ENCODE peak calls at places on chromosome 7, in nine cellular contexts. One of them, this sample, is unnamed.

GRCh38 chr7:55374213-55374612 is 9.1 kb downstream of the LANCL2 start:
- DNase-seq in H9: no peak
- DNase-seq in lung: no peak
- DNase-seq in CD8-positive, alpha-beta T cell: no peak
- DNase-seq in fibroblast of lung: no peak
- DNase-seq in right lobe of liver: no peak
- DNase-seq in transverse colon: no peak
- DNase-seq in cardiac muscle cell: no peak
- DNase-seq in tibial artery: no peak
- DNase-seq in this sample: no peak

GRCh38 chr7:139242741-139243281 is 11.8 kb downstream of the UBN2 start:
- DNase-seq in transverse colon: no peak
- DNase-seq in H9: no peak
- DNase-seq in CD8-positive, alpha-beta T cell: no peak
- DNase-seq in right lobe of liver: no peak
- DNase-seq in cardiac muscle cell: peak
- DNase-seq in tibial artery: no peak
- DNase-seq in fibroblast of lung: peak
- DNase-seq in lung: no peak
- DNase-seq in this sample: peak

GRCh38 chr7:51340029-51340838 is 23.6 kb upstream of the COBL start:
- DNase-seq in cardiac muscle cell: no peak
- DNase-seq in CD8-positive, alpha-beta T cell: no peak
- DNase-seq in H9: peak
- DNase-seq in transverse colon: no peak
- DNase-seq in lung: peak
- DNase-seq in fibroblast of lung: no peak
- DNase-seq in right lobe of liver: no peak
- DNase-seq in tibial artery: no peak
- DNase-seq in this sample: peak

GRCh38 chr7:152894295-152895170 is 135.0 kb downstream of the ACTR3B start:
- DNase-seq in H9: peak
- DNase-seq in right lobe of liver: no peak
- DNase-seq in lung: no peak
- DNase-seq in CD8-positive, alpha-beta T cell: no peak
- DNase-seq in tibial artery: no peak
- DNase-seq in transverse colon: no peak
- DNase-seq in fibroblast of lung: no peak
- DNase-seq in cardiac muscle cell: peak
- DNase-seq in this sample: no peak

GRCh38 chr7:116674508-116675173 is 2.6 kb downstream of the MET start:
- DNase-seq in tibial artery: no peak
- DNase-seq in H9: no peak
- DNase-seq in right lobe of liver: no peak
- DNase-seq in transverse colon: no peak
- DNase-seq in cardiac muscle cell: no peak
- DNase-seq in fibroblast of lung: no peak
- DNase-seq in CD8-positive, alpha-beta T cell: no peak
- DNase-seq in lung: no peak
- DNase-seq in this sample: no peak

GRCh38 chr7:49580000-49580399 is 193.4 kb upstream of the VWC2 start:
- DNase-seq in cardiac muscle cell: no peak
- DNase-seq in tibial artery: no peak
- DNase-seq in fibroblast of lung: no peak
- DNase-seq in H9: peak
- DNase-seq in lung: no peak
- DNase-seq in right lobe of liver: no peak
- DNase-seq in transverse colon: no peak
- DNase-seq in CD8-positive, alpha-beta T cell: no peak
- DNase-seq in this sample: no peak

GRCh38 chr7:69961396-69961795 is 363.1 kb downstream of the AUTS2 start:
- DNase-seq in lung: no peak
- DNase-seq in transverse colon: no peak
- DNase-seq in CD8-positive, alpha-beta T cell: no peak
- DNase-seq in tibial artery: no peak
- DNase-seq in fibroblast of lung: peak
- DNase-seq in cardiac muscle cell: no peak
- DNase-seq in right lobe of liver: no peak
- DNase-seq in H9: no peak
- DNase-seq in this sample: no peak

GRCh38 chr7:86733783-86734182 is 90.1 kb downstream of the GRM3 start:
- DNase-seq in fibroblast of lung: no peak
- DNase-seq in tibial artery: no peak
- DNase-seq in transverse colon: no peak
- DNase-seq in H9: no peak
- DNase-seq in right lobe of liver: no peak
- DNase-seq in cardiac muscle cell: peak
- DNase-seq in CD8-positive, alpha-beta T cell: no peak
- DNase-seq in lung: no peak
- DNase-seq in this sample: no peak

GRCh38 chr7:16918288-16918895 is 36.6 kb upstream of the AGR3 start:
- DNase-seq in tibial artery: no peak
- DNase-seq in H9: no peak
- DNase-seq in transverse colon: no peak
- DNase-seq in cardiac muscle cell: peak
- DNase-seq in right lobe of liver: no peak
- DNase-seq in fibroblast of lung: peak
- DNase-seq in lung: no peak
- DNase-seq in CD8-positive, alpha-beta T cell: peak
- DNase-seq in this sample: no peak

GRCh38 chr7:7017707-7018265 is 164.6 kb upstream of the C1GALT1 start:
- DNase-seq in right lobe of liver: no peak
- DNase-seq in tibial artery: no peak
- DNase-seq in cardiac muscle cell: no peak
- DNase-seq in fibroblast of lung: no peak
- DNase-seq in transverse colon: no peak
- DNase-seq in H9: no peak
- DNase-seq in lung: no peak
- DNase-seq in CD8-positive, alpha-beta T cell: no peak
- DNase-seq in this sample: no peak

GRCh38 chr7:128170461-128170860 is 70.6 kb upstream of the LEP start:
- DNase-seq in CD8-positive, alpha-beta T cell: no peak
- DNase-seq in right lobe of liver: no peak
- DNase-seq in cardiac muscle cell: no peak
- DNase-seq in fibroblast of lung: no peak
- DNase-seq in lung: no peak
- DNase-seq in tibial artery: no peak
- DNase-seq in transverse colon: no peak
- DNase-seq in H9: no peak
- DNase-seq in this sample: no peak

GRCh38 chr7:134992626-134993179 is 6.4 kb downstream of the AGBL3 start:
- DNase-seq in CD8-positive, alpha-beta T cell: peak
- DNase-seq in right lobe of liver: no peak
- DNase-seq in H9: no peak
- DNase-seq in transverse colon: no peak
- DNase-seq in cardiac muscle cell: peak
- DNase-seq in tibial artery: no peak
- DNase-seq in fibroblast of lung: peak
- DNase-seq in lung: no peak
- DNase-seq in this sample: no peak

GRCh38 chr7:134995239-134996096 is 9.2 kb downstream of the AGBL3 start:
- DNase-seq in lung: no peak
- DNase-seq in right lobe of liver: no peak
- DNase-seq in cardiac muscle cell: no peak
- DNase-seq in tibial artery: no peak
- DNase-seq in transverse colon: no peak
- DNase-seq in CD8-positive, alpha-beta T cell: peak
- DNase-seq in H9: no peak
- DNase-seq in fibroblast of lung: no peak
- DNase-seq in this sample: no peak

GRCh38 chr7:134988161-134988560 is 1.9 kb downstream of the AGBL3 start:
- DNase-seq in CD8-positive, alpha-beta T cell: no peak
- DNase-seq in H9: no peak
- DNase-seq in lung: no peak
- DNase-seq in right lobe of liver: no peak
- DNase-seq in tibial artery: no peak
- DNase-seq in transverse colon: no peak
- DNase-seq in cardiac muscle cell: no peak
- DNase-seq in fibroblast of lung: no peak
- DNase-seq in this sample: no peak

GRCh38 chr7:134993877-134994456 is 7.7 kb downstream of the AGBL3 start:
- DNase-seq in right lobe of liver: no peak
- DNase-seq in fibroblast of lung: no peak
- DNase-seq in tibial artery: no peak
- DNase-seq in transverse colon: no peak
- DNase-seq in CD8-positive, alpha-beta T cell: no peak
- DNase-seq in cardiac muscle cell: no peak
- DNase-seq in lung: no peak
- DNase-seq in H9: no peak
- DNase-seq in this sample: no peak

DNA sequence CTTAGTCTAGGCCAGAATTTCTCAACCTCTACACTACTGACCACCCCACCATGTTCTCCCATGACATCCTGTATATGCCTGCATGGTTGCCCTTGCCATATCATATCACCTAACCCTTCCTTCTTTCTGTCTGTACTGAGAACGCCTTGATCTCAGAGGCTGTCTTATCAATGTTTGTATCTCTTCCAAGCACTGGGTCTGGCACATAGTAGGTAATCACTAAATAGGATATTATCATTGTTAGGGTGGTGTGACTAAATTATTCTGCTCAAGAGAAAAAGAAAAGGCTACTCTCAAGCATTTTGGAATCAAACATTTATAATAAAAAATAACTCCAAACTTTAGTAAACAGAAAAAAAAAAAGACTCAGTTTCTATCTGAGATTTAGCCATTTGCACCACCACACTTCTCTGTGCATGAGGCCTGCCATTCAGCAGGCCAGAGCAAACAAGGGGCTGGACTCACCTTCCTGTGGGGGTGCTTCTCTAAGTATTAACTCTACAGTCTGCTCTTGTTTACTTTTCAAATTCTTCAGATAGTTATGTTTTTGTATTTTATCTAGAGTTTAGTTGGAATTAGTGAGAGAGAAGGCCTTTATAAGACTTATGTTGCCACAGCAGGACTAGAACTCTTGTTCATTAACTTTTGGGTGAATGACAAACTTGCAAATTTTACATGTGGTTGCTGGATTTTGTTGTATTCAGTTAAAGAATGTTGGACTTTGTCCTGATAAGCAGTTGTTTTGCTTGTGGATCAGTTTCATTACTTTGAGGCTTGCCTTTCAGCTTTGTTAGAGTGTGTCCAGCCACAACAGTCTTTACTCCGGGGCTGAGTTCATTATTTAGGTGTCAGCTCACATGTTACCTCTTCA is 5.4 kb downstream of the AGBL3 start:
- DNase-seq in right lobe of liver: no peak
- DNase-seq in tibial artery: no peak
- DNase-seq in H9: no peak
- DNase-seq in lung: no peak
- DNase-seq in CD8-positive, alpha-beta T cell: no peak
- DNase-seq in cardiac muscle cell: peak
- DNase-seq in fibroblast of lung: no peak
- DNase-seq in transverse colon: no peak
- DNase-seq in this sample: no peak
- H3K27ac ChIP-seq in right lobe of liver: peak
- H3K27ac ChIP-seq in tibial artery: peak
- H3K27ac ChIP-seq in H9: no peak
- H3K27ac ChIP-seq in lung: no peak
- H3K27ac ChIP-seq in CD8-positive, alpha-beta T cell: peak
- H3K27ac ChIP-seq in cardiac muscle cell: no peak
- H3K27ac ChIP-seq in fibroblast of lung: no peak
- H3K27ac ChIP-seq in transverse colon: peak
- H3K27ac ChIP-seq in this sample: no peak

GRCh38 chr7:157729566-157729965 is 392.8 kb downstream of the DNAJB6 start:
- DNase-seq in cardiac muscle cell: no peak
- DNase-seq in lung: no peak
- DNase-seq in transverse colon: no peak
- DNase-seq in right lobe of liver: no peak
- DNase-seq in fibroblast of lung: no peak
- DNase-seq in CD8-positive, alpha-beta T cell: no peak
- DNase-seq in tibial artery: no peak
- DNase-seq in H9: no peak
- DNase-seq in this sample: no peak
- TF ChIP-seq CTCF in cardiac muscle cell: no peak
- TF ChIP-seq CTCF in lung: no peak
- TF ChIP-seq CTCF in transverse colon: no peak
- TF ChIP-seq CTCF in right lobe of liver: no peak
- TF ChIP-seq CTCF in fibroblast of lung: no peak
- TF ChIP-seq CTCF in CD8-positive, alpha-beta T cell: no peak
- TF ChIP-seq CTCF in tibial artery: no peak
- TF ChIP-seq CTCF in H9: no peak
- TF ChIP-seq CTCF in this sample: no peak

DNA sequence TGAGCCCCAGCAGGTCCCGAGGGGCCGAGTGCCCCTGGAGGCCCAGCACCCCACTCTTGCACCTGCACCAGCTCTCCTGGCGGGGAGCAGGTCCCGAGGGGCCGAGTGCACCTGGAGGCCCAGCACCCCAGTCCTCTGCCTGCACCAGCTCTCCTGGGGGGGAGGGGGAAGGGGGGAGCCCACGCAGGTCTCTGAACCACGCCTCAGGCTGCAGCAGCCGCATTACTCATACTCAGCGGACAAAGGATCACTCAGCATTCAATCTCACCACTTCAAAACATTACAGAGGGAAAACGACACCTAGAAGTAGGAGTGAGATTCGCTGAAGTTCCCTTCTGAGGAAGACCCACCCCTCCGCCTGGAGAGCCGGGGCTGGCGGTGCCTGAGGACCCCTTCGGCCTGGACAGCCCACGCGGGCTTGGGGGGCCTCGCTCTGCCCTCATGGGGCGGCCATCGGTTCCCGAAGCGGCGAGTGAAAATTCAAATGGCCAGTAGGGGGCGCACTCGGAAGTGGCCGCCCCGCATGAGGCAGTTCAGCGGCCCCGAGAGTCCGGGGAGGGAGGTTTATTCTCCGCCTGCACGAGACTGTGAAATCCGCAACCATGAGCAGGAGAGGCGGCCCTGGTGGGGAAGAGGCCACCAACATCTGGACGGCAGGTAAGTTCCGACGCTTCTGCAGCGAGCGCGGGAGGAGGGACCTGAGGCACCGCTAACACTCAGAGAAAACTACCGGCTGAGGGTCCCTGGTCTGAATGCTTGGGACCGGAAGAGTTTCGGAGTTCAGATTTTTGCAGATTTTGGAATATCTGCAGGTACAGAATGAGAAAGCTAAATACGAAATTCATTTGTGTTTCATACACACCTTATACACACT is 1.1 kb upstream of the GPER1 start:
- DNase-seq in transverse colon: peak
- DNase-seq in H9: peak
- DNase-seq in fibroblast of lung: peak
- DNase-seq in cardiac muscle cell: peak
- DNase-seq in tibial artery: peak
- DNase-seq in CD8-positive, alpha-beta T cell: peak
- DNase-seq in lung: peak
- DNase-seq in right lobe of liver: peak
- DNase-seq in this sample: peak
- H3K27ac ChIP-seq in transverse colon: peak
- H3K27ac ChIP-seq in H9: no peak
- H3K27ac ChIP-seq in fibroblast of lung: peak
- H3K27ac ChIP-seq in cardiac muscle cell: no peak
- H3K27ac ChIP-seq in tibial artery: peak
- H3K27ac ChIP-seq in CD8-positive, alpha-beta T cell: no peak
- H3K27ac ChIP-seq in lung: peak
- H3K27ac ChIP-seq in right lobe of liver: no peak
- H3K27ac ChIP-seq in this sample: peak

DNA sequence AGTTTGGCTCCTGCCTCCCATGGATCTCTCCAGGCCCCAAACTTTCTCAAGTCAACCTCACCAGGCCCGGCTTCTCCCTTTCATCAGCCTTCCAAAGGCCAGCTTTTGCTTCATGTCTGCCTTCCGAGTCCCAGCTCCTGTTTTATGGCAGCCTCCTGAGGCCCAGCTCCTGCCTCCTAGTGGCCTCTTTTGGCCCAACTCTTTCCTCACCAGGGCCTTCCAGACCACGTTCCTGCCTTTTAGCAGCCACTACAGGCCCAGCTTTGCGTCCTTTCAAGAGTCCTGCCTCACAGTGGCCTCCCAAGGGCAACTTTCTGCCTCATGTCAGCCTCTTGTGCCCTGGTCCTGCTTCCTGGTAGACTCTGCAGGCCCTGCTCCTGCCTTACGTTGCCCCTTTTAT is 15.3 kb upstream of the TMEM248 start:
- DNase-seq in H9: peak
- DNase-seq in lung: no peak
- DNase-seq in fibroblast of lung: no peak
- DNase-seq in transverse colon: no peak
- DNase-seq in cardiac muscle cell: no peak
- DNase-seq in CD8-positive, alpha-beta T cell: no peak
- DNase-seq in right lobe of liver: no peak
- DNase-seq in tibial artery: no peak
- DNase-seq in this sample: no peak
- TF ChIP-seq CTCF in H9: peak
- TF ChIP-seq CTCF in lung: no peak
- TF ChIP-seq CTCF in fibroblast of lung: peak
- TF ChIP-seq CTCF in transverse colon: no peak
- TF ChIP-seq CTCF in cardiac muscle cell: peak
- TF ChIP-seq CTCF in CD8-positive, alpha-beta T cell: no peak
- TF ChIP-seq CTCF in right lobe of liver: no peak
- TF ChIP-seq CTCF in tibial artery: no peak
- TF ChIP-seq CTCF in this sample: no peak